ENCODE peak calls at places on chromosomes 13 and 19, in ten cellular contexts. I, X, C, S, J, N, B, F, T and V are unnamed samples. For H3K4me1, the result is how much of the 10 kb centered on the place peaks cover.

GRCh38 chr13:40187836-40188591 is 478.4 kb downstream of the FOXO1 start:
- DNase-seq in F (no peak), B (no peak), J (no peak), T (no peak), I (no peak), C (no peak), X (no peak), N (no peak), S (peak), V (no peak)

GRCh38 chr19:2053601-2054389 is 2.8 kb upstream of the MKNK2 start:
- DNase-seq in S (peak), X (no peak), I (peak), B (no peak), C (peak), J (no peak), T (no peak), N (no peak), F (peak), V (peak)

GRCh38 chr13:40812724-40813445 is 23.5 kb downstream of the SLC25A15 start:
- DNase-seq in X (no peak), F (no peak), C (no peak), I (no peak), B (no peak), J (no peak), S (no peak), N (no peak), T (no peak), V (no peak)

GRCh38 chr13:40490086-40490723 is 176.2 kb downstream of the FOXO1 start:
- DNase-seq in B (peak), T (no peak), S (peak), I (no peak), J (no peak), F (no peak), X (no peak), C (no peak), N (no peak), V (no peak)

GRCh38 chr13:24982333-24982999 is 113.5 kb upstream of the PABPC3 start:
- DNase-seq in J (no peak), C (no peak), I (no peak), X (no peak), B (no peak), S (peak), N (no peak), F (no peak), T (no peak), V (no peak)

GRCh38 chr13:99648905-99649304 is 147.6 kb downstream of the TM9SF2 start:
- DNase-seq in F (no peak), J (no peak), T (no peak), N (no peak), X (no peak), C (no peak), S (no peak), I (no peak), B (no peak), V (no peak)

GRCh38 chr19:11092181-11092538 is 2.9 kb downstream of the LDLR start:
- DNase-seq in I (no peak), B (no peak), F (no peak), X (peak), J (no peak), T (no peak), S (peak), N (no peak), C (no peak), V (no peak)

GRCh38 chr13:21113851-21114306 is 52.5 kb upstream of the LATS2 start:
- DNase-seq in F (no peak), C (no peak), N (no peak), T (no peak), B (no peak), X (no peak), S (no peak), J (no peak), I (no peak), V (no peak)

GRCh38 chr19:4467835-4468234 is 4.3 kb upstream of the HDGFL2 start:
- DNase-seq in X (no peak), F (no peak), T (no peak), C (no peak), J (no peak), I (no peak), N (no peak), S (no peak), B (no peak), V (no peak)

GRCh38 chr19:46082728-46083050 is 41.8 kb downstream of the IGFL3 start:
- DNase-seq in F (no peak), I (no peak), X (no peak), B (no peak), S (no peak), N (no peak), T (no peak), C (no peak), J (no peak), V (no peak)

GRCh38 chr13:111289251-111289650 is 31.2 kb upstream of the TEX29 start:
- DNase-seq in S (no peak), C (no peak), N (no peak), J (no peak), X (no peak), F (no peak), B (no peak), I (no peak), T (no peak), V (no peak)

GRCh38 chr19:37943480-37943879 is 36.5 kb downstream of the SIPA1L3 start:
- DNase-seq in F (no peak), X (no peak), I (no peak), N (no peak), B (peak), C (no peak), T (no peak), J (peak), S (peak), V (no peak)

GRCh38 chr13:93777504-93777903 is 550.9 kb downstream of the GPC6 start:
- DNase-seq in C (no peak), J (no peak), F (no peak), T (no peak), X (no peak), I (no peak), B (no peak), N (no peak), S (no peak), V (no peak)

GRCh38 chr13:100601716-100602115 is 13.1 kb upstream of the GGACT start:
- DNase-seq in X (no peak), S (no peak), F (no peak), T (no peak), N (no peak), B (no peak), I (no peak), J (no peak), C (no peak), V (no peak)

GRCh38 chr19:7597689-7598088 is 2.0 kb downstream of the CAMSAP3 start:
- DNase-seq in J (no peak), X (peak), T (no peak), C (no peak), I (no peak), B (no peak), S (no peak), N (no peak), F (no peak), V (no peak)

GRCh38 chr19:7595466-7596133 is at the start of gene CAMSAP3:
- DNase-seq in I (no peak), S (peak), T (no peak), N (no peak), X (peak), J (peak), F (peak), C (no peak), B (no peak), V (peak)

GRCh38 chr19:7600721-7601120 is 5.1 kb downstream of the CAMSAP3 start:
- DNase-seq in C (no peak), T (no peak), J (no peak), I (no peak), B (no peak), F (no peak), S (no peak), X (no peak), N (no peak), V (no peak)

GRCh38 chr19:7598180-7598579 is 2.5 kb downstream of the CAMSAP3 start:
- DNase-seq in F (no peak), T (no peak), I (no peak), J (no peak), N (no peak), X (no peak), S (no peak), C (no peak), B (no peak), V (no peak)

GRCh38 chr19:7596191-7596937 is 701 bp downstream of the CAMSAP3 start:
- DNase-seq in T (no peak), C (no peak), S (peak), I (no peak), B (no peak), N (no peak), J (no peak), F (no peak), X (no peak), V (no peak)
- TF ChIP-seq CTCF in T (no peak), C (no peak), S (no peak), I (no peak), B (no peak), N (no peak), J (no peak), F (no peak), X (no peak), V (no peak)

DNA sequence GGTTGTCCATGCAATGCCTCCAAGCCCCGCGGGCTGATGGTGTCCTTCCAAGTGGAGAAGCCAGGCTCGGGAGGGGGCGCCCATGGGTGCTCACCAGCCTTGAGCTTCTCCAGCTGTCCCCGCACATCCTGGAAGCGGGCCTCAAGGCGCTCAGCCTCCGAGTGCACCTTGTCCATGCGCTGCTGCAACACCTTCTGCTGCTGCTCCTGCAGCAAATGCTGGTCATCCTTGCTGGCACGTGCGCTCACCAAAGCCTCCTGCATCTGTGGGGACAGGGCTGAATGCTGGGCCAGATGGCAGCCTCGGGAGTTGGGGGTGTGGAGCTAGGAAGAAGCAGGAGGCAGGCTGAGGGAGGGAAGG is 22.8 kb upstream of the EMP3 start:
- DNase-seq in T (no peak), I (no peak), S (no peak), N (no peak), C (no peak), F (no peak), X (no peak), B (no peak), J (no peak), V (no peak)
- H3K4me1 ChIP-seq in T (under half), I (under half), S (under half), N (under half), C (under half), F (under half), X (under half), B (under half), J (under half), V (under half)

DNA sequence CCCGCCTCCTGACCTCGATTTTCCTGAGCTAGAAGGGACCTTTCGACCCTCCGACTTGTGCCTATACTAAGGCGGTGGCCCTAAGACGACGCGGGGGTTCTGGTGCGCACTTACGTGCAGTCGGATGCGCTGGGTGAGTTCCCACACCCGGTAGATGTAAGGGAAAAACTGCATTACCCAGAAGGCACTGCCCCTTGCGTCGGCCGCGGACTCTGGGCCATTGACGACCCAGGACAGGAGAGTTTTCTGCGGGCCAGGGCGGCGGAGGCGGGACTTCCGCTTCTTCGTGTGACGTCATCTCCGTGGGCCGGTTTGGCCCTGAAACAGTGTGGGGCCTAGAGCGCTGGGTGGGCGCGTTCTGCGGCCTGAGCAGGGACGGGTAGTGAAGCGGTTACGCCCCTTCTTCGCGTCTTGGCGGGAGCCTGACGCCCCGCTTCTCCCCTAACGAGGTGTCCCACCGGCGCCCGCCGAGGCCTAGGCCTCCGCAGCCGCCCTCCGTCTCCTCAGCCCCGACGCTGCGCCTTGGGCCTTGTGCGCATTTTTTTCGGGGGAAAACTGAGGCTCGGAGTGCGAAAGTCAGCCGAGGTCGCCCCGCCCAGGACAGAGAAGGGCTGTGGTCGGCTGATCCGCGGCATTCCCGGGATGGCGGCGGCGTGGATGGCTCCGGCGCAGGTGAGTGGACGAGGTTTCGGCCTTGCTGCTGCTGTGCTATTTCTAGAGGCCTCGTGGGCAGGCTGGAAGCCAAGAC is at the start of gene ZNF460:
- DNase-seq in X (peak), I (peak), N (peak), T (peak), F (peak), S (peak), C (peak), J (peak), B (peak), V (peak)
- TF ChIP-seq CTCF in X (no peak), I (peak), N (no peak), T (no peak), F (no peak), S (no peak), C (no peak), J (no peak), B (no peak), V (no peak)

DNA sequence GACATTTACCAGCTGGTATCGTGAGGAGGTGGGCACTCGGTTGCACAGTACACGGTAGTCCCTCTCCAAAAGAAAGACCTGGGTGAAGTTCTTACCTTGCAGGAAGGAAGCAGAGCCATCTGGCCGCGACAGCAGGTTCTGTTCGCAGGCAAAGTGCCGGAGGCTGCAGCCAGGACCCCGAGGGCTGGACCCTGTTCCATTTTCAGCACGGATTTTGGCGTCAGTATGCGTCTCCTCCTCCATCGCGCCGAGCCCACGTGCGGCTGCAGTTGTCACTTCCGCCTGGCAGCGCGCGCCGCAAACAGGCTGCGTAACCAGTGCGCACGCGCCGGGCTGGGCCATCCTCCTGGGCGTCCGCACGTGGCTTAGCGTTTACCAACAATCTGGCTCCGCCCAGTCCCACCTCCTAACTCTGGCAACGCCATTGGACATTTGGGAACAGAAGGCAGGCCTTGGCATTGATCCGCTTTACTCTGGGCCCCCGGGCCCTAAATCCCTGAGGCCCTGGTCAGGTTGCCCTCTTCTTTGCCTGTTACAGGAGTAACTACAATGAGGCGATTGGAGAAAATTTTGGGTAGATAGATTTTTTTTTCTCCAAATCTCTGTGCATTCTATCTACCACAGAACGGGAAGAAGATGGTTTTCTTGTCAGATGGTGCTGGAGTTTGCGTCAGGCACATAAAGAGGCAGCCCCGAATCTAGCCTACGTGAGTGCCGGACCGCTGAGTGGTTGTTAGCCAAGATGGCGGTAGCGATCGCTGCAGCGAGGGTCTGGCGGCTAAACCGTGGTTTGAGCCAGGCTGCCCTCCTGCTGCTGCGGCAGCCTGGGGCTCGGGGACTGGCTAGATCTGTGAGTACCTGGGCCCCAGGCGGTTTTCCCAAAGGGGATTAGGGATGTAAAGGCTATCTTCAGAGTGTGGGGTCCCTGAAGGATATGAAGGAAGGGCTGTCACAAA is at the start of the genes BCKDHA and EXOSC5:
- DNase-seq in T (peak), N (peak), J (peak), B (peak), F (peak), I (peak), S (peak), C (peak), X (peak), V (peak)
- H3K4me1 ChIP-seq in T (under half), N (under half), J (under half), B (under half), F (under half), I (under half), S (under half), C (under half), X (under half), V (under half)